ENCODE peak calls at places on chromosomes 13 and 19, in six cellular contexts. K is activated naive CD4-positive, alpha-beta T cell; H is CD8-positive, alpha-beta T cell; N is dermis blood vessel endothelial cell; S is AG04450; Q is DMS79. J is an unnamed sample.

GRCh38 chr13:44013666-44014291 is 134.1 kb downstream of the LACC1 start:
- DNase-seq in K (no peak), H (no peak), N (peak; percentile 82), S (peak; percentile 18), Q (no peak), J (no peak)

GRCh38 chr19:47483200-47483599 is 819 bp downstream of the KPTN start:
- DNase-seq in K (no peak), H (no peak), N (no peak), S (no peak), Q (no peak), J (no peak)

GRCh38 chr13:23159205-23159586 is 21.6 kb upstream of the SGCG start:
- DNase-seq in K (no peak), H (no peak), N (peak; percentile 25), S (no peak), Q (no peak), J (no peak)

GRCh38 chr13:114069376-114070097 is 62.9 kb downstream of the RASA3 start:
- DNase-seq in K (no peak), H (no peak), N (no peak), S (no peak), Q (no peak), J (no peak)

GRCh38 chr19:18232540-18233223 is 6.4 kb upstream of the PDE4C start:
- DNase-seq in K (no peak), H (no peak), N (no peak), S (no peak), Q (peak; percentile 42), J (no peak)

GRCh38 chr19:23758187-23759074 is at the start of gene ZNF681:
- DNase-seq in K (peak; percentile 66), H (peak; percentile 67), N (peak; percentile 90), S (peak; percentile 61), Q (peak; percentile 98), J (peak; percentile 84)

GRCh38 chr13:44015133-44015532 is 135.4 kb downstream of the LACC1 start:
- DNase-seq in K (no peak), H (no peak), N (no peak), S (no peak), Q (no peak), J (no peak)

GRCh38 chr19:42282036-42282762 is 13.1 kb downstream of the CIC start:
- DNase-seq in K (no peak), H (no peak), N (peak; percentile 23), S (no peak), Q (no peak), J (no peak)

GRCh38 chr19:11881151-11881800 is 6.3 kb upstream of the ZNF69 start:
- DNase-seq in K (peak; percentile 41), H (peak; percentile 33), N (peak; percentile 72), S (no peak), Q (no peak), J (peak; percentile 74)

GRCh38 chr13:106802917-106803316 is 235.0 kb upstream of the ARGLU1 start:
- DNase-seq in K (no peak), H (no peak), N (no peak), S (no peak), Q (no peak), J (no peak)

J was measured in type B pancreatic cell.